ENCODE peak calls at places on chromosomes 4 and X, in seven cellular contexts. I is nephron progenitor cell, H is BJ, U is GM20000, K is bronchial epithelial cell, S is glutamatergic neuron, G is left lung. W is an unnamed sample.

GRCh38 chr4:98976716-98977115 is 18.8 kb upstream of the METAP1 start:
- DNase-seq in H (no peak), S (no peak), K (peak), U (no peak), G (no peak), I (no peak), W (no peak)

GRCh38 chr4:1047976-1048780 is 36.8 kb downstream of the FGFRL1 start:
- DNase-seq in G (peak), K (no peak), H (no peak), I (no peak), U (no peak), S (no peak), W (peak)

GRCh38 chrX:13387656-13388421 is 68.0 kb upstream of the ATXN3L start:
- DNase-seq in S (no peak), G (no peak), K (peak), I (no peak), U (no peak), H (peak), W (no peak)

GRCh38 chrX:68354869-68355628 is 78.2 kb downstream of the OPHN1 start:
- DNase-seq in G (no peak), I (no peak), S (no peak), H (no peak), K (peak), U (no peak), W (no peak)

GRCh38 chr4:173174184-173175156 is 5.9 kb downstream of the GALNT7 start:
- DNase-seq in H (no peak), K (peak), I (no peak), S (no peak), U (no peak), G (peak), W (no peak)

GRCh38 chr4:101790521-101791188 is at the start of gene BANK1:
- DNase-seq in U (peak), K (peak), H (no peak), S (peak), G (peak), I (peak), W (peak)

GRCh38 chr4:102524691-102525090 is 23.5 kb downstream of the NFKB1 start:
- DNase-seq in H (no peak), S (no peak), K (no peak), G (no peak), U (no peak), I (no peak), W (no peak)

GRCh38 chr4:128601992-128602695 is 207.4 kb upstream of the JADE1 start:
- DNase-seq in H (no peak), S (no peak), G (no peak), K (peak), I (no peak), U (no peak), W (no peak)

GRCh38 chr4:174252412-174252811 is 31.1 kb downstream of the FBXO8 start:
- DNase-seq in U (no peak), S (no peak), K (peak), I (no peak), G (no peak), H (no peak), W (no peak)

GRCh38 chrX:135520022-135520552 is 373 bp upstream of the INTS6L start:
- DNase-seq in K (peak), H (no peak), S (no peak), G (no peak), I (no peak), U (no peak), W (no peak)

GRCh38 chrX:119013146-119013545 is 38.7 kb downstream of the LONRF3 start:
- DNase-seq in G (no peak), I (no peak), H (no peak), U (no peak), S (no peak), K (no peak), W (no peak)

GRCh38 chrX:50081282-50081955 is 119.4 kb downstream of the AKAP4 start:
- DNase-seq in G (peak), U (no peak), K (peak), I (peak), S (peak), H (no peak), W (no peak)

GRCh38 chr4:141686929-141687328 is 50.5 kb downstream of the IL15 start:
- DNase-seq in H (no peak), S (no peak), K (no peak), I (no peak), U (no peak), G (no peak), W (no peak)

GRCh38 chr4:183157215-183157614 is 58.2 kb downstream of the WWC2 start:
- DNase-seq in S (no peak), U (no peak), K (no peak), I (no peak), H (no peak), G (no peak), W (no peak)

GRCh38 chr4:175531405-175532091 is 280.5 kb downstream of the GPM6A start:
- DNase-seq in G (no peak), U (no peak), I (no peak), S (no peak), H (peak), K (peak), W (no peak)

GRCh38 chr4:78217557-78217956 is 160.4 kb downstream of the FRAS1 start:
- DNase-seq in G (no peak), I (no peak), K (no peak), H (no peak), U (no peak), S (no peak), W (no peak)

GRCh38 chr4:13541720-13542576 is 2.4 kb downstream of the NKX3-2 start:
- DNase-seq in K (peak), I (peak), U (peak), G (no peak), H (no peak), S (peak), W (no peak)

GRCh38 chr4:103867311-103867710 is 147.5 kb upstream of the TACR3 start:
- DNase-seq in I (no peak), K (no peak), S (no peak), H (no peak), U (no peak), G (no peak), W (no peak)

GRCh38 chr4:56870927-56871326 is 36.8 kb upstream of the REST start:
- DNase-seq in I (no peak), S (no peak), G (no peak), K (no peak), U (no peak), H (peak), W (no peak)

GRCh38 chrX:154348646-154349358 is 25.6 kb downstream of the FLNA start:
- DNase-seq in I (no peak), K (no peak), U (no peak), H (no peak), G (no peak), S (peak), W (peak)

GRCh38 chrX:93422693-93423092 is 250.7 kb downstream of the NAP1L3 start:
- DNase-seq in S (no peak), K (peak), G (no peak), H (no peak), I (peak), U (peak), W (no peak)

GRCh38 chrX:1933964-1934363 is 319.1 kb downstream of the ASMT start:
- DNase-seq in S (no peak), G (no peak), U (no peak), I (no peak), K (no peak), H (no peak), W (no peak)

GRCh38 chr4:80751200-80751599 is 279.3 kb upstream of the BMP3 start:
- DNase-seq in K (no peak), I (no peak), S (no peak), H (no peak), G (no peak), U (no peak), W (no peak)

GRCh38 chrX:4263005-4263404 is 549.6 kb upstream of the PRKX start:
- DNase-seq in G (no peak), K (peak), H (no peak), S (no peak), I (no peak), U (no peak), W (no peak)

GRCh38 chr4:90753068-90753467 is 625.9 kb downstream of the CCSER1 start:
- DNase-seq in H (no peak), I (no peak), G (no peak), U (no peak), K (no peak), S (no peak), W (no peak)

GRCh38 chr4:138952405-138952804 is 63.2 kb upstream of the NOCT start:
- DNase-seq in H (no peak), K (peak), G (no peak), S (no peak), I (no peak), U (no peak), W (no peak)

GRCh38 chrX:24241822-24242648 is 71.8 kb downstream of the SUPT20HL2 start:
- DNase-seq in G (no peak), H (no peak), U (peak), S (no peak), K (peak), I (peak), W (no peak)
- TF ChIP-seq CTCF in G (peak), H (peak), U (peak), S (peak), K (peak), I (peak), W (peak)

DNA sequence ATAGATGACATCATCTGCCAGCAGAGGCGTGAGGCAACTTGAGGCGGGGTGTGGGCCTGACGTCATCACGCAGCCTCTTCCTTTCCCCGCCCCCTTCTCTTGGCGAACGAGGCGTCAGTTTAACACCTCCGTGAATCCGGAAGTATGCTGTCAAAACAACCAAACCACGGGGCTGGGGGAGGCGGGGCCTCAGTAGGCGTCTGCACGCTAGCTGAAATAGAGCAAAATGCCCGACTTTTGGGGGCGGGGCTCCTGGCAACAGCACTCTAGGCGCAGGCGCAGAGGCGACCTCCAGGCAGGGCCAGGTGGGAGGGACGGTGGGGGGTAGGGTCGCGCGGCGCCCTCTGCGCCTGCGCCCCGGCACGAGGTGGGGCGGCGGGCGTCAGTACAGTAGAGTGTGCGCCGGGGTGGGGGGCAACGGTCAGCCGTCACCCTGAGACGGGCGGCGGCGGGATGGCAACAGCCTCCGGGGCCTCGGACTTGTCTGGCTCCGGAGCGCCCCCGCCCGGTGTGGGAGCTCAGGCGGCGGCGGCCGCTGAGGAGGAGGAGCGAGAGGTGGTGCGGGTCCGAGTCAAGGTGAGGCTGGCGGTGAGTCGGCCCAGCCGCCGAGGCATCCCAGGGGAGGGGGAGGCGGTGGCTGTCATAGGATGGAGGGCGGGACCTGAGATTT is at the start of gene TBC1D25:
- DNase-seq in S (peak), G (peak), U (peak), K (peak), H (peak), I (peak), W (peak)
- TF ChIP-seq CTCF in S (no peak), G (no peak), U (peak), K (peak), H (peak), I (no peak), W (peak)

DNA sequence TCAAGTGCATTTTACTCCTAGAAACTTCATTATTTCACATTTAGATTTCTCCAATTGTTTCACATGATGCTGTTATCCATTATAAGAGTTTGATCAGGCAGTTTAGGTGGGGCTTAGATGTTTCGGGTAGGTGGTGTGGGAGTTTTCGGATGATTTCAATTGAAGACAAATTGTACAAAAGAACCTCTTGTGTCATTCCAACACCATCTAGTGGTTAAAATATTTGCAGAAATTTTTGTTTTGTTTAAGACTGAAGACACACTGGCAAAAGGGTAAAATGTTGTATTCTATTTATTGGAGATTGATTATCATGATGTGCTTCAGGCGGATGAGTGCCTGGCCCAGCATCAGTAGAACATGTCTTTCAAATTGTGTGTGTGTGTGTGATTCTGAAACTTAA is 212.7 kb downstream of the SH3BGRL start:
- DNase-seq in U (no peak), H (no peak), K (peak), G (no peak), I (no peak), S (no peak), W (no peak)
- TF ChIP-seq CTCF in U (no peak), H (no peak), K (no peak), G (peak), I (no peak), S (no peak), W (peak)

GRCh38 chr4:179872751-179873150 is 2370.5 kb upstream of the TENM3 start:
- DNase-seq in G (no peak), U (no peak), I (no peak), K (no peak), S (no peak), H (no peak), W (no peak)

GRCh38 chr4:179871726-179872125 is 2371.5 kb upstream of the TENM3 start:
- DNase-seq in U (no peak), I (no peak), G (no peak), H (no peak), K (no peak), S (no peak), W (no peak)

GRCh38 chr4:179867300-179867878 is 2375.8 kb upstream of the TENM3 start:
- DNase-seq in H (no peak), U (peak), S (peak), I (peak), K (peak), G (peak), W (no peak)
- TF ChIP-seq CTCF in H (no peak), U (peak), S (peak), I (peak), K (peak), G (peak), W (peak)

GRCh38 chr4:136124251-136124745 is 1408.0 kb downstream of the PCDH18 start:
- DNase-seq in K (no peak), I (no peak), H (no peak), U (no peak), S (no peak), G (no peak), W (no peak)
- TF ChIP-seq CTCF in K (no peak), I (no peak), H (no peak), U (no peak), S (no peak), G (no peak), W (no peak)